ENCODE peak calls at places on chromosomes 11 and 22, in nine cellular contexts. L is IMR-90, A is tibial nerve, W is cardiac muscle cell, V is fibroblast of lung, K is testis, O is lung, E is heart left ventricle, Z is MM.1S. Q is an unnamed sample. For H3K4me1, the result is how much of the 10 kb centered on the place peaks cover.

GRCh38 chr11:102495161-102496042 is 35.1 kb downstream of the MMP7 start:
- DNase-seq in L (peak), A (no peak), W (peak), V (peak), K (peak), O (no peak), E (no peak), Z (peak), Q (peak)

GRCh38 chr11:104525416-104525815 is 361.5 kb upstream of the PDGFD start:
- DNase-seq in L (no peak), A (no peak), W (no peak), V (no peak), K (peak), O (no peak), E (no peak), Z (no peak), Q (no peak)

GRCh38 chr11:133402551-133402950 is 129.8 kb downstream of the OPCML start:
- DNase-seq in L (no peak), A (no peak), W (no peak), V (no peak), K (no peak), O (no peak), E (no peak), Z (no peak), Q (no peak)

GRCh38 chr11:77406396-77406795 is 67.5 kb downstream of the PAK1 start:
- DNase-seq in L (no peak), A (no peak), W (no peak), V (no peak), K (no peak), O (no peak), E (no peak), Z (no peak), Q (no peak)

GRCh38 chr22:46484861-46485595 is 52.4 kb downstream of the CELSR1 start:
- DNase-seq in L (peak), A (no peak), W (no peak), V (no peak), K (no peak), O (no peak), E (no peak), Z (no peak), Q (no peak)

GRCh38 chr22:21937821-21938070 is 14.9 kb downstream of the PPM1F start:
- DNase-seq in L (peak), A (no peak), W (no peak), V (no peak), K (no peak), O (peak), E (no peak), Z (no peak), Q (no peak)

GRCh38 chr11:46238078-46238966 is 39.1 kb upstream of the CREB3L1 start:
- DNase-seq in L (peak), A (peak), W (peak), V (peak), K (peak), O (peak), E (peak), Z (no peak), Q (peak)

GRCh38 chr11:44708063-44708462 is 18.7 kb upstream of the TSPAN18 start:
- DNase-seq in L (no peak), A (no peak), W (no peak), V (no peak), K (peak), O (no peak), E (peak), Z (no peak), Q (peak)

GRCh38 chr11:128157423-128158298 is 429.7 kb downstream of the ETS1 start:
- DNase-seq in L (peak), A (peak), W (peak), V (peak), K (peak), O (peak), E (no peak), Z (peak), Q (peak)

GRCh38 chr11:100908746-100909145 is 220.9 kb downstream of the PGR start:
- DNase-seq in L (peak), A (no peak), W (no peak), V (no peak), K (no peak), O (no peak), E (no peak), Z (peak), Q (no peak)

GRCh38 chr11:103798456-103798855 is 238.0 kb upstream of the DDI1 start:
- DNase-seq in L (peak), A (no peak), W (no peak), V (peak), K (no peak), O (no peak), E (no peak), Z (no peak), Q (no peak)

GRCh38 chr11:36150986-36151385 is 138.2 kb downstream of the COMMD9 start:
- DNase-seq in L (peak), A (no peak), W (no peak), V (no peak), K (no peak), O (no peak), E (no peak), Z (no peak), Q (no peak)

GRCh38 chr22:23786752-23787599 is at the start of gene SMARCB1:
- DNase-seq in L (peak), A (peak), W (peak), V (peak), K (peak), O (peak), E (peak), Z (peak), Q (peak)
- H3K4me1 ChIP-seq in L (under half), A (half or more), W (under half), V (under half), K (under half), O (under half), E (under half), Z (under half), Q (under half)

GRCh38 chr11:8809605-8810272 is 101.2 kb upstream of the AKIP1 start:
- DNase-seq in L (no peak), A (no peak), W (peak), V (no peak), K (peak), O (no peak), E (no peak), Z (no peak), Q (no peak)

GRCh38 chr11:8807544-8808225 is 103.3 kb upstream of the AKIP1 start:
- DNase-seq in L (peak), A (peak), W (no peak), V (peak), K (peak), O (no peak), E (peak), Z (no peak), Q (peak)

GRCh38 chr11:8808226-8808585 is 102.8 kb upstream of the AKIP1 start:
- DNase-seq in L (no peak), A (no peak), W (peak), V (no peak), K (no peak), O (no peak), E (no peak), Z (no peak), Q (no peak)

GRCh38 chr11:8810331-8811301 is 100.4 kb upstream of the AKIP1 start:
- DNase-seq in L (peak), A (peak), W (peak), V (peak), K (peak), O (peak), E (peak), Z (peak), Q (peak)

GRCh38 chr11:8809185-8809584 is 101.8 kb upstream of the AKIP1 start:
- DNase-seq in L (no peak), A (no peak), W (no peak), V (no peak), K (no peak), O (no peak), E (no peak), Z (no peak), Q (no peak)
- H3K4me3 ChIP-seq in L (peak), A (peak), W (peak), V (peak), K (peak), O (no peak), E (peak), Z (peak), Q (peak)

GRCh38 chr22:45212306-45212709 is 28.4 kb downstream of the KIAA0930 start:
- DNase-seq in L (peak), A (peak), W (peak), V (peak), K (peak), O (peak), E (peak), Z (no peak), Q (peak)

GRCh38 chr22:45210577-45211431 is 29.9 kb downstream of the KIAA0930 start:
- DNase-seq in L (no peak), A (no peak), W (no peak), V (no peak), K (no peak), O (no peak), E (no peak), Z (no peak), Q (no peak)

GRCh38 chr22:45211435-45211834 is 29.3 kb downstream of the KIAA0930 start:
- DNase-seq in L (no peak), A (no peak), W (no peak), V (no peak), K (no peak), O (no peak), E (no peak), Z (no peak), Q (no peak)

GRCh38 chr22:45212992-45213751 is 27.5 kb downstream of the KIAA0930 start:
- DNase-seq in L (peak), A (peak), W (peak), V (peak), K (peak), O (no peak), E (peak), Z (no peak), Q (no peak)

DNA sequence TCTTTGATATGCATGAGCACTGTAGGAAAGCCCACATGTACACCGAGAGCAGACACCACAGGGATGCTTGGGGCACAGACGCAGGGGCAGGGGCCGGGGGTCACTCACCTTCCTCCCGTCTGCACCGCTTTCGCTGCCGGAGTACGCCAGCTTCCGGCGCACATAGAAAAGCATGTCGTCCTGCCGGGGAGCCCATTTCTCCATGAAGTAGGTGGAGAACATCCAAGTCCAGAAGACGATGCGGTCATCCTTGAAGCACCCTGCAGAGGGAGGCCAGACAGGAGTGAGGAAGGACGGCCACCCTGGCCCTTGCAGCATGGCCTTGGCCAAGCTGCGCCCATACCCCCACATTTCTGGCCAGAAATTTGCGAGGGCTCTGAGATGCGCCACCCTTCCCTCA is 28.8 kb downstream of the KIAA0930 start:
- DNase-seq in L (no peak), A (no peak), W (no peak), V (no peak), K (no peak), O (no peak), E (no peak), Z (no peak), Q (no peak)
- TF ChIP-seq CTCF in L (no peak), A (no peak), W (no peak), V (no peak), K (no peak), O (no peak), E (no peak), Z (no peak), Q (no peak)

DNA sequence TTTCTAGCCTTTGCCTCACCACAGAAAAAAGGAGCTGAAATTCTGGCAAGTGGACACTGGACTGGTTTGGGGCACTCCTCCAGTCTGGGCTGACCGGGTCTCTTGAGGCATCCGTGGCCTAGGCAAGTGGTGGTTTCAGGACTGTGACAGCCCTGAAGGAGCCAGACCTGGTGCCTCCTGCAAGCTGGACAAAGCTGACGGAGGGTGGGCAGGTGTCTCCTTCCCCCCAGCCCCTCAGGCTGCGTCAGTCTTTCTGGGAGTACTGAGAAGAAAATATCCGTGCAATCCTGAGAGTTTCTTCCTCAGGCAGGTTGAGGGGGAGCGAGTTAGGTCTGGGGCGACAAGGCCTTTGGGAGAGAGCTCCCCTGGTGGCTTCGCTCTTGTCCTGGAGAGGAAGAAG is 4.3 kb upstream of the UCP3 start:
- DNase-seq in L (no peak), A (no peak), W (no peak), V (no peak), K (no peak), O (no peak), E (no peak), Z (no peak), Q (no peak)
- H3K4me1 ChIP-seq in L (under half), A (under half), W (under half), V (under half), K (under half), O (under half), E (under half), Z (under half), Q (under half)

Q was measured in body of pancreas.